ENCODE peak calls at places on chromosome 6, in nine cellular contexts. P is T-helper 2 cell, F is fibroblast of mammary gland, H is HT1080, J is NCI-H1417 treated with DMSO at 0.1 percent for 48 hours, N is MCF 10A, D is lower leg skin, R is cerebellar cortex, S is heart left ventricle. W is an unnamed sample.

GRCh38 chr6:3022765-3023662 is 23.3 kb downstream of the NQO2 start:
- DNase-seq in P (no peak), F (peak; percentile 3), H (no peak), J (no peak), N (no peak), D (no peak), R (no peak), S (no peak), W (no peak)

GRCh38 chr6:99165838-99166237 is 183.6 kb downstream of the FAXC start:
- DNase-seq in P (no peak), F (no peak), H (no peak), J (no peak), N (no peak), D (no peak), R (no peak), S (no peak), W (no peak)

GRCh38 chr6:46138281-46138680 is 8.5 kb downstream of the ENPP4 start:
- DNase-seq in P (no peak), F (no peak), H (no peak), J (no peak), N (no peak), D (no peak), R (peak; percentile 31), S (no peak), W (no peak)

GRCh38 chr6:16840291-16840690 is 79.0 kb upstream of the ATXN1 start:
- DNase-seq in P (no peak), F (no peak), H (peak; percentile 51), J (no peak), N (no peak), D (no peak), R (no peak), S (no peak), W (no peak)

GRCh38 chr6:21596379-21597242 is 3.1 kb downstream of the SOX4 start:
- DNase-seq in P (no peak), F (peak; percentile 61), H (peak; percentile 61), J (peak; percentile 57), N (peak; percentile 61), D (peak; percentile 36), R (peak; percentile 74), S (peak; percentile 56), W (peak; percentile 59)

GRCh38 chr6:138645976-138646640 is 127.5 kb upstream of the CCDC28A start:
- DNase-seq in P (no peak), F (no peak), H (no peak), J (no peak), N (peak; percentile 39), D (no peak), R (no peak), S (no peak), W (no peak)

GRCh38 chr6:155185544-155185943 is 78.3 kb upstream of the CLDN20 start:
- DNase-seq in P (no peak), F (peak; percentile 35), H (peak; percentile 27), J (peak; percentile 3), N (peak; percentile 43), D (no peak), R (no peak), S (no peak), W (peak; percentile 28)

GRCh38 chr6:20661721-20662120 is 127.5 kb downstream of the CDKAL1 start:
- DNase-seq in P (no peak), F (peak; percentile 36), H (no peak), J (peak; percentile 38), N (peak; percentile 80), D (no peak), R (no peak), S (no peak), W (peak; percentile 50)

GRCh38 chr6:129141499-129141898 is 258.6 kb downstream of the LAMA2 start:
- DNase-seq in P (no peak), F (peak; percentile 46), H (no peak), J (no peak), N (no peak), D (no peak), R (no peak), S (no peak), W (peak; percentile 21)

GRCh38 chr6:92180090-92180489 is 1239.3 kb downstream of the EPHA7 start:
- DNase-seq in P (no peak), F (no peak), H (no peak), J (no peak), N (no peak), D (no peak), R (no peak), S (no peak), W (no peak)

GRCh38 chr6:7505196-7505699 is 36.2 kb upstream of the DSP start:
- DNase-seq in P (no peak), F (peak; percentile 63), H (peak; percentile 99), J (peak; percentile 32), N (peak; percentile 99), D (peak; percentile 74), R (peak; percentile 77), S (no peak), W (peak; percentile 85)

GRCh38 chr6:72580281-72580940 is 41.5 kb upstream of the KCNQ5 start:
- DNase-seq in P (no peak), F (peak; percentile 77), H (peak; percentile 73), J (no peak), N (peak; percentile 73), D (no peak), R (peak; percentile 22), S (no peak), W (peak; percentile 88)

GRCh38 chr6:149059557-149059956 is 258.0 kb upstream of the TAB2 start:
- DNase-seq in P (no peak), F (peak; percentile 24), H (no peak), J (no peak), N (no peak), D (no peak), R (no peak), S (no peak), W (peak; percentile 23)

W was measured in IMR-90.